ENCODE peak calls at places on chromosomes 11 and 22, in ten cellular contexts. T, D, G, M, W, H, P, K, V and F are unnamed samples.

GRCh38 chr22:50282361-50283144 is 12.4 kb upstream of the MAPK11 start:
- DNase-seq in K (no peak), G (no peak), V (no peak), D (no peak), W (peak), H (no peak), P (peak), M (peak), T (no peak), F (no peak)

GRCh38 chr11:134719397-134719796 is 307.4 kb upstream of the B3GAT1 start:
- DNase-seq in K (no peak), T (no peak), V (no peak), M (no peak), P (no peak), W (no peak), H (no peak), G (no peak), D (no peak), F (no peak)

GRCh38 chr11:490930-491260 is 16.1 kb downstream of the RNH1 start:
- DNase-seq in H (no peak), G (no peak), T (no peak), V (no peak), K (no peak), W (no peak), D (no peak), P (no peak), M (no peak), F (no peak)

GRCh38 chr11:76606102-76606793 is 64.3 kb downstream of the LRRC32 start:
- DNase-seq in K (no peak), V (no peak), T (no peak), P (peak), H (no peak), D (no peak), W (no peak), M (peak), G (peak), F (no peak)

GRCh38 chr11:27722117-27722844 is 22.0 kb upstream of the BDNF start:
- DNase-seq in D (no peak), G (peak), T (peak), M (peak), K (no peak), H (no peak), W (no peak), V (no peak), P (no peak), F (no peak)

GRCh38 chr11:128172046-128172878 is 415.1 kb downstream of the ETS1 start:
- DNase-seq in P (peak), D (peak), V (peak), G (peak), K (peak), M (peak), T (peak), W (peak), H (peak), F (peak)

GRCh38 chr11:35418282-35418846 is 994 bp downstream of the SLC1A2 start:
- DNase-seq in T (peak), G (peak), H (no peak), K (no peak), W (no peak), M (no peak), P (no peak), V (no peak), D (no peak), F (no peak)

GRCh38 chr11:61814242-61814957 is 2.4 kb downstream of the FADS1 start:
- DNase-seq in T (no peak), P (no peak), H (no peak), W (no peak), G (peak), V (no peak), D (no peak), K (no peak), M (peak), F (no peak)

GRCh38 chr11:72483412-72484186 is 49.3 kb upstream of the CLPB start:
- DNase-seq in T (no peak), K (no peak), M (peak), H (no peak), P (peak), V (no peak), G (no peak), W (no peak), D (no peak), F (no peak)

GRCh38 chr11:118251858-118252652 is at the start of gene MPZL3:
- DNase-seq in H (peak), M (peak), W (peak), K (peak), V (no peak), P (peak), G (peak), D (peak), T (peak), F (no peak)

GRCh38 chr22:44701824-44702478 is at the start of gene PRR5:
- DNase-seq in T (peak), W (peak), P (peak), H (peak), G (peak), K (peak), D (peak), V (peak), M (peak), F (peak)

GRCh38 chr11:83508804-83509203 is 222.6 kb upstream of the CCDC90B start:
- DNase-seq in D (no peak), H (no peak), W (no peak), P (peak), M (peak), V (no peak), T (no peak), G (no peak), K (no peak), F (no peak)

GRCh38 chr11:43517518-43517917 is 158.8 kb downstream of the TTC17 start:
- DNase-seq in W (no peak), V (no peak), P (no peak), K (no peak), H (no peak), M (peak), G (no peak), D (no peak), T (no peak), F (no peak)

GRCh38 chr11:58636587-58636986 is 14.1 kb downstream of the CNTF start:
- DNase-seq in T (no peak), M (no peak), P (no peak), D (no peak), G (no peak), K (no peak), W (no peak), V (no peak), H (no peak), F (no peak)
- TF ChIP-seq CTCF in T (no peak), M (no peak), P (peak), D (no peak), G (peak), K (no peak), W (no peak), V (no peak), H (no peak), F (no peak)

GRCh38 chr22:29026579-29026978 is 35.1 kb downstream of the C22orf31 start:
- DNase-seq in V (no peak), T (no peak), D (no peak), K (no peak), P (no peak), M (no peak), W (no peak), H (no peak), G (no peak), F (no peak)
- TF ChIP-seq CTCF in V (no peak), T (no peak), D (no peak), K (no peak), P (no peak), M (no peak), W (no peak), H (no peak), G (no peak), F (no peak)

GRCh38 chr22:48782817-48783511 is 1044.7 kb downstream of the BRD1 start:
- DNase-seq in H (no peak), P (no peak), M (no peak), K (no peak), T (no peak), W (no peak), V (no peak), D (no peak), G (peak), F (no peak)
- TF ChIP-seq CTCF in H (no peak), P (no peak), M (no peak), K (no peak), T (peak), W (peak), V (no peak), D (no peak), G (peak), F (no peak)

GRCh38 chr11:60763692-60764369 is 7.2 kb downstream of the MS4A15 start:
- DNase-seq in K (no peak), T (no peak), P (no peak), H (no peak), V (no peak), D (no peak), W (no peak), M (no peak), G (no peak), F (no peak)
- TF ChIP-seq CTCF in K (no peak), T (no peak), P (no peak), H (no peak), V (peak), D (no peak), W (no peak), M (no peak), G (no peak), F (no peak)

GRCh38 chr11:122634507-122634906 is 21.0 kb upstream of the UBASH3B start:
- DNase-seq in P (peak), K (no peak), V (no peak), H (no peak), G (peak), M (peak), W (no peak), D (no peak), T (peak), F (no peak)

GRCh38 chr11:122626266-122626665 is 29.3 kb upstream of the UBASH3B start:
- DNase-seq in W (no peak), K (no peak), M (no peak), H (no peak), G (no peak), P (no peak), D (no peak), V (no peak), T (no peak), F (no peak)

GRCh38 chr11:122633219-122633829 is 22.2 kb upstream of the UBASH3B start:
- DNase-seq in V (no peak), T (peak), D (no peak), P (peak), K (no peak), M (peak), H (no peak), G (peak), W (no peak), F (no peak)

GRCh38 chr11:122632178-122632824 is 23.2 kb upstream of the UBASH3B start:
- DNase-seq in V (no peak), G (no peak), P (no peak), K (no peak), M (peak), H (no peak), D (no peak), W (no peak), T (no peak), F (no peak)

DNA sequence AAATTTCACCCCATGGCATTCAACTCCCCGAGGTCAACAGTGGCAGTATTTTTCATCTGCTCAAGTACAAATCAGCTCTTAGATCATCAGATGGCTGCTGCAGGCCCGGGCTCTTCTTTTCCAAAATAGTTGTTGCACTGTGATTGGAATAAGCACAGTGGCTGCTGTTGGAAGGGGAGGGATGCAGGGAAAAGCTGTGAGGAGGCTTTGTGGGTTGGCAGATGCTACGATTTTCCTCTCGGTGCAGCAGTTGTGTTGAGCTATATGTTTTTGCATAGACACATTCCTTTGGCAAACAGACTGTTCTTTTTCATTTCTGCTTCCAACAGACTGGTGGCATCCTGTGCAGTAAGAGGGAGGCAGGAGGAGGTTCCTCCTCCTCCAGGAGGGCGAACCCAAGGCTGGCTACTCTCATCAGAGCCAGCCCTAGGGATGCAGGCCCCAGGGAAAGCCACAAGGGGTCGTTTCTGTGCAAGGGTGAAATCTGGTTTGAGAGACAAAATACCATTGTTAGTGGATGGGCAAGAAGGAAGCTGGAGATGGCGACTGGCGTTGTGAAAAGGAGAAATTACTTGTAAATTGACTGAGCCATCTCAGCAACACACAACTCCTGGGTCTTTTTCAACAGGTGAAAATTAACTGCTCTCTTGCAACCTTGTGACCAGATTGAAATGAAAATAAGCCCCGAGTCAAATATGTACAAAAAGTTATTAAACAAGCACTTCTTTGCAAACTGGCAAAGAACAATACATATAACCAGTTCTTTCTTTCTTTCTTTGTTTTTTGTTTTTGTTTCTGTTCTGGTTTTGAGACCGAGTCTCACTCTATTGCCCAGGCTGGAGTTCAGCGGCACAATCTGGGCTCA is 26.6 kb upstream of the UBASH3B start:
- DNase-seq in M (peak), K (peak), W (peak), P (peak), V (no peak), T (peak), D (peak), G (peak), H (peak), F (no peak)
- TF ChIP-seq CTCF in M (peak), K (peak), W (peak), P (peak), V (peak), T (peak), D (peak), G (peak), H (peak), F (peak)

GRCh38 chr11:66036334-66036710 is 10.0 kb upstream of the CATSPER1 start:
- DNase-seq in M (no peak), K (no peak), W (no peak), P (no peak), T (no peak), D (no peak), G (no peak), V (no peak), H (no peak), F (no peak)

GRCh38 chr11:66037327-66037726 is 11.0 kb upstream of the CATSPER1 start:
- DNase-seq in K (no peak), V (no peak), G (no peak), H (no peak), M (no peak), T (no peak), W (no peak), D (no peak), P (no peak), F (no peak)

GRCh38 chr11:66039765-66040164 is 9.2 kb downstream of the GAL3ST3 start:
- DNase-seq in G (no peak), D (no peak), H (no peak), W (no peak), M (no peak), P (no peak), K (no peak), V (no peak), T (no peak), F (no peak)

GRCh38 chr11:66032962-66033735 is 6.9 kb upstream of the CATSPER1 start:
- DNase-seq in D (no peak), G (no peak), M (no peak), P (peak), H (no peak), W (no peak), K (no peak), T (no peak), V (no peak), F (no peak)

GRCh38 chr11:66035653-66036333 is 9.5 kb upstream of the CATSPER1 start:
- DNase-seq in T (no peak), K (no peak), D (no peak), M (no peak), G (no peak), V (no peak), H (no peak), P (no peak), W (no peak), F (no peak)
- TF ChIP-seq CTCF in T (no peak), K (no peak), D (no peak), M (no peak), G (no peak), V (no peak), H (no peak), P (no peak), W (no peak), F (no peak)

GRCh38 chr11:82225930-82226329 is 507.7 kb downstream of the FAM181B start:
- DNase-seq in V (no peak), K (no peak), P (no peak), G (no peak), D (no peak), W (no peak), H (no peak), T (no peak), M (no peak), F (no peak)

GRCh38 chr11:82225502-82225901 is 508.2 kb downstream of the FAM181B start:
- DNase-seq in V (no peak), M (no peak), D (no peak), H (no peak), G (no peak), K (no peak), T (no peak), P (no peak), W (no peak), F (no peak)

GRCh38 chr11:82233211-82233610 is 500.5 kb downstream of the FAM181B start:
- DNase-seq in K (no peak), M (no peak), V (no peak), D (no peak), W (no peak), P (no peak), T (no peak), G (no peak), H (no peak), F (no peak)

GRCh38 chr11:82234256-82234655 is 499.4 kb downstream of the FAM181B start:
- DNase-seq in K (no peak), M (no peak), G (no peak), W (no peak), H (no peak), D (no peak), T (no peak), P (no peak), V (no peak), F (no peak)

DNA sequence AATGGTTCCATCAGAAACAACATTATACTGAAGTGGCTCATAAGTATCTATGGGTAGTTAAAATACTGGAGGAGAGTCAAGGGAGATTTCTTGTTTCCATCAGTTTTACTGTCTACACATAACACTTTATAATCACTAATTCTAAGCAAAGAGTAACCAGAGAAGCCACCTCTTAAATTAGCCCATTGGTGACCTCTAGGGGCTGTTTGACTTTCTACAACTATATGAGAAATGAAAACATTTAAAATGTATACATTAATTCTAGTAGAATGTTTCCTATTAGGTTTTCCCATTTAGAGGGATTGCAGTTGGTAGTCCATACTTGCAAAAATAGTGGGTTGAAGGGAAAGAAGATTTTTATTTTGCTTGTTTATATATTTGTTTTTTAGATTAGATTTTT is 504.3 kb downstream of the FAM181B start:
- DNase-seq in M (peak), K (no peak), P (peak), H (no peak), G (no peak), D (no peak), T (no peak), V (no peak), W (no peak), F (no peak)
- TF ChIP-seq CTCF in M (peak), K (no peak), P (no peak), H (peak), G (peak), D (no peak), T (peak), V (no peak), W (peak), F (no peak)

GRCh38 chr22:31230871-31231621 is 18.9 kb downstream of the LIMK2 start:
- DNase-seq in D (peak), K (peak), G (peak), H (no peak), M (peak), W (peak), P (peak), V (peak), T (peak), F (no peak)
- TF ChIP-seq CTCF in D (peak), K (peak), G (peak), H (peak), M (peak), W (no peak), P (peak), V (peak), T (peak), F (peak)

DNA sequence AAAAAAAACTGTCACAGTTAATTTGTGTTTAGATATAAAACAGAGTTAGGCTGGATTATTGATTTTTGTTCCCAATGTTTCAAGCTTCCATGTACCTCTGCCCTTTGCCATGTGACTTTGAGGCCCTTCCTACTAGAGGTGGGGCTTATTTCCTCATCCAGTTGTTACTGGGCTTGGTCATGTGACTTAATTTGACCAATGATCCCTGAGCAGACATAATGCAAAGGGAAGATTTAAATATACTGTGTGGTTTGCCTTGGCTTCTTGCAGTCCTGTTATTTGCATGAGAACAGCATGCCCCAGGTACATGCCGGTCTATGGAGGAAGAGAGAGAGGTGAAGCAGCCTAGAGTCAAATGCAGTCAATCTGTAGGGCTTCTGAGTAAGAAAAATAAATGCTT is 347.0 kb downstream of the MIAT start:
- DNase-seq in D (no peak), H (no peak), M (no peak), G (no peak), T (no peak), V (no peak), K (no peak), P (no peak), W (no peak), F (no peak)
- TF ChIP-seq CTCF in D (no peak), H (no peak), M (no peak), G (no peak), T (no peak), V (no peak), K (no peak), P (no peak), W (no peak), F (no peak)